ENCODE peak calls at places on chromosomes 2 and 18, in six cellular contexts. I, R, L, O, X and A are unnamed samples.

GRCh38 chr18:6401687-6402086 is 13.0 kb downstream of the L3MBTL4 start:
- DNase-seq in O (no peak), L (no peak), I (no peak), R (no peak), X (no peak), A (no peak)

GRCh38 chr2:224284134-224284946 is 117.6 kb downstream of the FAM124B start:
- DNase-seq in X (peak; percentile 43), R (no peak), L (no peak), I (no peak), O (peak; percentile 36), A (peak; percentile 60)

GRCh38 chr2:38176619-38177021 is 100.7 kb upstream of the CYP1B1 start:
- DNase-seq in L (no peak), X (peak; percentile 19), I (no peak), O (no peak), R (no peak), A (no peak)

GRCh38 chr2:12549641-12550040 is 167.1 kb upstream of the TRIB2 start:
- DNase-seq in R (no peak), L (no peak), O (no peak), X (peak; percentile 84), I (no peak), A (no peak)

GRCh38 chr2:17543848-17544645 is 3.6 kb downstream of the VSNL1 start:
- DNase-seq in X (peak; percentile 81), O (no peak), L (no peak), I (no peak), R (no peak), A (no peak)

GRCh38 chr18:48316177-48316576 is 93.0 kb downstream of the ZBTB7C start:
- DNase-seq in L (no peak), R (no peak), O (no peak), X (no peak), I (no peak), A (no peak)

GRCh38 chr2:8154936-8155335 is 526.9 kb upstream of the ID2 start:
- DNase-seq in I (no peak), R (no peak), O (no peak), L (no peak), X (peak; percentile 28), A (no peak)

GRCh38 chr18:23137788-23138216 is 2.5 kb downstream of the CABLES1 start:
- DNase-seq in X (no peak), L (no peak), R (no peak), O (no peak), I (no peak), A (no peak)

GRCh38 chr2:216351172-216351925 is 20.9 kb downstream of the MARCHF4 start:
- DNase-seq in O (no peak), R (no peak), L (no peak), I (no peak), X (no peak), A (no peak)

GRCh38 chr2:170236639-170237037 is 58.7 kb downstream of the MYO3B start:
- DNase-seq in L (no peak), R (no peak), I (no peak), X (no peak), O (no peak), A (no peak)

GRCh38 chr2:230423851-230424458 is 8.0 kb downstream of the SP100 start:
- DNase-seq in L (no peak), R (peak; percentile 60), O (no peak), I (peak; percentile 74), X (peak; percentile 55), A (no peak)

GRCh38 chr2:222293660-222294630 is 4.9 kb downstream of the PAX3 start:
- DNase-seq in O (no peak), I (no peak), L (no peak), X (no peak), R (no peak), A (no peak)

GRCh38 chr2:222296911-222297599 is 1.7 kb downstream of the PAX3 start:
- DNase-seq in O (no peak), L (no peak), X (no peak), I (no peak), R (no peak), A (no peak)

GRCh38 chr2:222296311-222296736 is 2.5 kb downstream of the PAX3 start:
- DNase-seq in O (no peak), R (no peak), X (no peak), L (no peak), I (no peak), A (no peak)

GRCh38 chr2:222294996-222295367 is 3.8 kb downstream of the PAX3 start:
- DNase-seq in X (no peak), O (no peak), R (no peak), I (no peak), L (no peak), A (no peak)

GRCh38 chr2:222295368-222296041 is 3.3 kb downstream of the PAX3 start:
- DNase-seq in R (no peak), X (no peak), L (no peak), O (no peak), I (no peak), A (no peak)
- H3K4me3 ChIP-seq in R (no peak overlapping the region), X (no peak overlapping the region), L (peak overlapping the region; percentile 39), O (peak overlapping the region; percentile 69), I (no peak overlapping the region), A (no peak overlapping the region)

GRCh38 chr2:179022685-179023084 is 27.3 kb downstream of the CCDC141 start:
- DNase-seq in L (no peak), O (no peak), I (no peak), X (no peak), R (no peak), A (no peak)
- H3K4me1 ChIP-seq in L (no peaks in the 10 kb centered on the region), O (peaks cover 17% of the 10 kb centered on the region), I (no peaks in the 10 kb centered on the region), X (no peaks in the 10 kb centered on the region), R (no peaks in the 10 kb centered on the region), A (no peaks in the 10 kb centered on the region)

DNA sequence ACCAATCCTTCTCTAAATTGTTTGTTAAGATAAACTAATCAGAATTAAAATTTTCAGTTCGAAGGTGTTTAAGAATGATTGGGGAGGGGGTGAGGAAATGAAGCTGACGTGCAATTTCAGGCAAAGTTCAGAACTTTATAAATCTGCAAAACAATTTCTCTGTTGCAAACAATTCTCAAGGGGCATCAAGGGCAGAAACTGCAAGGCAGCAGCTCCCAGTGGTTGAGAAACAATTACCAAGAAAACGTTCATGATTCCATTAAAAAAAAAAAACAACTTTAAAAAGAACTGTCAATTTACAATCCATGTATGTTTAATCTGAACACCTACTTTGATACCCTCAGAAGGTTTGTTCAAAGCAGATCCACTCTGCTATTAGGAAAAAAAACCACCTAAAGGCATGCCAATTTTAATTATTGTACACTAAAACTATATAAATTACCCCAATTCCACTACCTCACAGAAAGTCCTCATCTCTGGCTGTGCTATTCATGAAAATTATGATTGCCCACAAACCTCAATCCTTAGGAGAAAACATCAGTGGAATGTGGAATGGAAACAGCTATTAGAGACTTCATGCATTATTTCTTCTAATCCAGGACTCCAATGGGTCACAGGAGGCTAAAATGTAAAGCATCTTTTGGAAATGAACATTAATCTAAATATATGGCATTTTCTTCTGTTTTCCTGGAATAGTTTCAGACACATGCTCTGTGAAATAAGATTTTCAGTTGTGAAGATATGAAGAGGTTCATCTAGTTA is 119.9 kb upstream of the ACVR1C start:
- DNase-seq in L (no peak), I (no peak), X (no peak), O (no peak), R (no peak), A (no peak)
- H3K4me3 ChIP-seq in L (no peak overlapping the region), I (no peak overlapping the region), X (no peak overlapping the region), O (no peak overlapping the region), R (no peak overlapping the region), A (no peak overlapping the region)

GRCh38 chr2:127660291-127660578 is 14.3 kb downstream of the GPR17 start:
- DNase-seq in R (no peak), O (no peak), X (no peak), L (no peak), I (no peak), A (no peak)

GRCh38 chr2:127659408-127660290 is 13.7 kb downstream of the GPR17 start:
- DNase-seq in O (no peak), I (peak; percentile 15), X (no peak), L (no peak), R (no peak), A (no peak)

GRCh38 chr2:127658146-127658545 is 12.2 kb downstream of the GPR17 start:
- DNase-seq in X (no peak), I (no peak), O (no peak), L (no peak), R (no peak), A (no peak)

GRCh38 chr2:127657232-127657595 is 11.3 kb downstream of the GPR17 start:
- DNase-seq in X (no peak), L (no peak), I (no peak), O (no peak), R (no peak), A (no peak)

GRCh38 chr2:127658641-127659407 is 12.9 kb downstream of the GPR17 start:
- DNase-seq in O (no peak), I (peak; percentile 7), L (no peak), R (no peak), X (no peak), A (peak; percentile 23)
- H3K4me1 ChIP-seq in O (no peaks in the 10 kb centered on the region), I (no peaks in the 10 kb centered on the region), L (no peaks in the 10 kb centered on the region), R (no peaks in the 10 kb centered on the region), X (peaks cover 8% of the 10 kb centered on the region), A (no peaks in the 10 kb centered on the region)

GRCh38 chr18:70041459-70042020 is 93.9 kb upstream of the CD226 start:
- DNase-seq in X (no peak), L (no peak), I (no peak), O (no peak), R (no peak), A (no peak)

GRCh38 chr18:70047931-70048603 is 100.4 kb upstream of the CD226 start:
- DNase-seq in L (no peak), R (no peak), O (no peak), X (peak; percentile 83), I (no peak), A (no peak)

GRCh38 chr18:70046207-70046606 is 98.5 kb upstream of the CD226 start:
- DNase-seq in L (no peak), O (no peak), I (no peak), R (no peak), X (peak; percentile 33), A (no peak)

GRCh38 chr18:70046796-70047195 is 99.1 kb upstream of the CD226 start:
- DNase-seq in O (no peak), X (peak; percentile 21), L (no peak), R (no peak), I (no peak), A (no peak)

DNA sequence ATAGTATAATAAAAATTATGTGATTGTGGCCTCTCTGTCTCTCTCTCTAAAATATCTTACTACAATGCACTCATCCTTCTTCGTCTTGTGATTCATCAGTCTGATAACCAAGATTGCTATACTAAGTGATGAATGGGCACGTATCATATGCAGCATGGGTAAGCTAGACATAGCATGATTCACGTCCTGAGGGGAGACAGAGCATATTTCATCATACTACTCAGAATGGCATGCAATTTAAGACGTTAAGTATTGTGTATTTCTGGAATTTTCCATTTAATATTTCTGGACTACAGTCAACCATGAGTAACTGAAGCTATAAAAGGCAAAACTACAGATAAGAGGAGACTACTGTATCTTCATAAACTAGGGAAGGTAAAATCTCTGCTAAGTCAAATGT is 97.0 kb upstream of the CD226 start:
- DNase-seq in I (no peak), R (no peak), O (no peak), X (peak; percentile 98), L (no peak), A (no peak)
- H3K4me3 ChIP-seq in I (no peak overlapping the region), R (no peak overlapping the region), O (no peak overlapping the region), X (peak overlapping the region; percentile 100), L (no peak overlapping the region), A (no peak overlapping the region)

GRCh38 chr2:153404792-153405191 is 73.8 kb downstream of the RPRM start:
- DNase-seq in I (no peak), O (no peak), R (no peak), L (no peak), X (no peak), A (no peak)

GRCh38 chr2:153405196-153405595 is 73.4 kb downstream of the RPRM start:
- DNase-seq in X (peak; percentile 78), R (no peak), I (no peak), O (no peak), L (no peak), A (no peak)

GRCh38 chr2:153408708-153409107 is 69.9 kb downstream of the RPRM start:
- DNase-seq in O (no peak), I (no peak), L (no peak), R (no peak), X (peak; percentile 72), A (no peak)

GRCh38 chr2:153403937-153404336 is 74.6 kb downstream of the RPRM start:
- DNase-seq in X (no peak), R (no peak), I (no peak), L (no peak), O (no peak), A (no peak)
- H3K4me1 ChIP-seq in X (peaks cover 23% of the 10 kb centered on the region), R (no peaks in the 10 kb centered on the region), I (no peaks in the 10 kb centered on the region), L (no peaks in the 10 kb centered on the region), O (no peaks in the 10 kb centered on the region), A (no peaks in the 10 kb centered on the region)